ENCODE peak calls at places on chromosome 13, in four cellular contexts. D is trophoblast cell, H is IMR-90, M is H1. I is an unnamed sample.
A peak's percentile ranks its signal among the peaks of the same experiment; 100 is the strongest.

GRCh38 chr13:46964789-46965527 is 68.1 kb upstream of the HTR2A start:
- DNase-seq in D (no peak), H (peak; percentile 72), M (no peak), I (no peak)

GRCh38 chr13:41050041-41050440 is 11.3 kb upstream of the WBP4 start:
- DNase-seq in D (no peak), H (no peak), M (no peak), I (no peak)

GRCh38 chr13:96968027-96968426 is 26.2 kb downstream of the OXGR1 start:
- DNase-seq in D (no peak), H (no peak), M (no peak), I (peak; percentile 17)

GRCh38 chr13:46743191-46743590 is 53.8 kb downstream of the ESD start:
- DNase-seq in D (no peak), H (peak; percentile 31), M (no peak), I (no peak)

GRCh38 chr13:41492432-41493267 is 35.3 kb downstream of the RGCC start:
- DNase-seq in D (no peak), H (no peak), M (no peak), I (no peak)

GRCh38 chr13:106311004-106311403 is 224.5 kb downstream of the EFNB2 start:
- DNase-seq in D (no peak), H (no peak), M (no peak), I (no peak)

GRCh38 chr13:107291875-107292274 is 723.9 kb upstream of the ARGLU1 start:
- DNase-seq in D (peak; percentile 26), H (no peak), M (no peak), I (no peak)

GRCh38 chr13:105340061-105340606 is 1195.3 kb downstream of the EFNB2 start:
- DNase-seq in D (no peak), H (no peak), M (no peak), I (no peak)

GRCh38 chr13:110334841-110335490 is 27.9 kb downstream of the COL4A2 start:
- DNase-seq in D (no peak), H (no peak), M (no peak), I (no peak)

GRCh38 chr13:74751739-74752138 is 617.5 kb upstream of the KLF12 start:
- DNase-seq in D (no peak), H (no peak), M (no peak), I (no peak)

GRCh38 chr13:85241045-85241444 is 558.2 kb downstream of the SLITRK6 start:
- DNase-seq in D (no peak), H (peak; percentile 44), M (no peak), I (no peak)

GRCh38 chr13:20001351-20001750 is 42.8 kb downstream of the ZMYM2 start:
- DNase-seq in D (no peak), H (peak; percentile 21), M (no peak), I (no peak)

GRCh38 chr13:100495455-100495854 is 93.1 kb downstream of the GGACT start:
- DNase-seq in D (no peak), H (no peak), M (no peak), I (no peak)

GRCh38 chr13:106680796-106681482 is 113.0 kb upstream of the ARGLU1 start:
- DNase-seq in D (no peak), H (no peak), M (no peak), I (peak; percentile 89)

GRCh38 chr13:40252241-40252640 is 414.2 kb downstream of the FOXO1 start:
- DNase-seq in D (no peak), H (no peak), M (no peak), I (no peak)

GRCh38 chr13:76992548-76993001 is 694 bp downstream of the CLN5 start:
- DNase-seq in D (peak; percentile 83), H (peak; percentile 23), M (no peak), I (peak; percentile 46)

GRCh38 chr13:40096357-40096911 is 441.0 kb downstream of the COG6 start:
- DNase-seq in D (no peak), H (no peak), M (no peak), I (no peak)

GRCh38 chr13:20499986-20500385 is 25.7 kb downstream of the CRYL1 start:
- DNase-seq in D (no peak), H (peak; percentile 7), M (no peak), I (no peak)

GRCh38 chr13:78192721-78193120 is 274.1 kb upstream of the EDNRB start:
- DNase-seq in D (peak; percentile 12), H (peak; percentile 79), M (no peak), I (no peak)

GRCh38 chr13:113741101-113741731 is 17.8 kb upstream of the TMEM255B start:
- DNase-seq in D (no peak), H (no peak), M (no peak), I (no peak)

GRCh38 chr13:40109324-40109958 is 454.0 kb downstream of the COG6 start:
- DNase-seq in D (peak; percentile 63), H (peak; percentile 73), M (no peak), I (no peak)

GRCh38 chr13:48184260-48184659 is 48.7 kb upstream of the ITM2B start:
- DNase-seq in D (no peak), H (no peak), M (no peak), I (no peak)

GRCh38 chr13:41639955-41640780 is 182.8 kb downstream of the RGCC start:
- DNase-seq in D (no peak), H (no peak), M (no peak), I (no peak)

GRCh38 chr13:33263484-33263883 is 22.1 kb downstream of the STARD13 start:
- DNase-seq in D (peak; percentile 35), H (no peak), M (no peak), I (no peak)
- H4K8ac ChIP-seq in D (no peak overlapping the region), H (no peak overlapping the region), M (no peak overlapping the region), I (no peak overlapping the region)

DNA sequence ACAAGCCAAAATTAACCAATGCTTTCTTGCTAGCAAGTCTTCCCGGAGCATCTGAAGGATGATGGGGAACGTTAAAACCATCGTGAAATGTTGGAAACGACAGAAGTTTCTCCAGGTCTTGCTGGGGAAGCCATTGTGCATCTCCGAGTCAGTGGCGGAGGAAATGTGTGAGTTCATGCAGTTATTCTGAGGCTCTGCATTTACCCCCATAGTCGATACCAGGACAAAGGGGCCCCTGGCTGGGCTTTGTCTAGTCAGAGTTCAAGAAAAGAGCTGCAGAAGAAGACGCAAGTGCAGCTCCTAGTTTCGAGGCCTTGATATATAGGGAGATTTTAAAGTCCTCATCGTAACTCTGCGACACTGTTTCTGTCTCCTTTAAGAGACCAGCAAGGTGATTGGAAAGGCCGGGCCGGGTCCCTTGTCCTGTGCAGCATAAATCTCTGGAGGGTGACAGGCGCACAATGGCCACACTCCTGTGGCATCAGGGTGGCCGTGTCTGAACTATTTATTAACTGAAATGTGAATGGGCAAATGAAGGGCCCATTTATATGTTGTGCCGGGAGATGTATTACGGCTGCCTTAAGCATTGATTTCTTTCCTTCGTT is 172.0 kb downstream of the TEX29 start:
- DNase-seq in D (no peak), H (no peak), M (no peak), I (no peak)
- H3K27ac ChIP-seq in D (no peak overlapping the region), H (no peak overlapping the region), M (no peak overlapping the region), I (no peak overlapping the region)

GRCh38 chr13:31947506-31947905 is 84.1 kb upstream of the FRY start:
- DNase-seq in D (no peak), H (no peak), M (no peak), I (no peak)

GRCh38 chr13:31947105-31947504 is 84.5 kb upstream of the FRY start:
- DNase-seq in D (no peak), H (no peak), M (no peak), I (peak; percentile 39)

GRCh38 chr13:31945202-31945978 is 86.2 kb upstream of the FRY start:
- DNase-seq in D (peak; percentile 11), H (peak; percentile 81), M (no peak), I (peak; percentile 55)

GRCh38 chr13:31944262-31945160 is 87.1 kb upstream of the FRY start:
- DNase-seq in D (no peak), H (no peak), M (no peak), I (no peak)

DNA sequence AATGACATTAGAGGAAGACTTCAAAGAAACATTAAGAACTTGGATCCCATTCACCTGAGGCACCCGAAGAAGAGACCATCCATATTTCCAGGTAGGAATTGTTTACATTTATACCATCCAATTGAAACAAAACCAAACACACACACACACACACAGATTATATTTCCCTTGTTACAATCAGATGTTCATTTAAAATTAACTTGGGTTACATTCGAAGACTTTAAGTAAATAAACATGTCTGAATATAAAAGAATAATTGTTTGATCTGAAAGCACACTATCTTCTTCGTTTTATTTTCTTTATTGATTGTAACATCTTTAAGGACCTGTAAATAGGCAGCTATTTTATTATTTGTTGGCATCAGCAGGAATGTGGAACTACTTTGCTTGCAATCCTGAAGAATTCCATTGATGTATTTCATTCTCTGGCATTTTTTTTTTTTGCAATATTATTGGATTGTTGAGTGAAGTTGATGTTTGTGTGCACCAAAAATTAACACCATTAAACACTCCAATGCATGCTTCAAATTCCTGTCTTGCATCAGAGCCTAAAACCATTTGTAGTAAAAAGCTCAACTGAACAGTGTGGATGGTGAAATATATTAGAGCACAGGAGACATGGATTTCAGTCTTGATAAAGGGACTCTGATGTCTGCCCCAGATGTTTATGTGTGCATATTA is 85.3 kb upstream of the FRY start:
- DNase-seq in D (peak; percentile 8), H (peak; percentile 29), M (no peak), I (no peak)
- H3K4me3 ChIP-seq in D (no peak overlapping the region), H (peak overlapping the region; percentile 7), M (no peak overlapping the region), I (no peak overlapping the region)

DNA sequence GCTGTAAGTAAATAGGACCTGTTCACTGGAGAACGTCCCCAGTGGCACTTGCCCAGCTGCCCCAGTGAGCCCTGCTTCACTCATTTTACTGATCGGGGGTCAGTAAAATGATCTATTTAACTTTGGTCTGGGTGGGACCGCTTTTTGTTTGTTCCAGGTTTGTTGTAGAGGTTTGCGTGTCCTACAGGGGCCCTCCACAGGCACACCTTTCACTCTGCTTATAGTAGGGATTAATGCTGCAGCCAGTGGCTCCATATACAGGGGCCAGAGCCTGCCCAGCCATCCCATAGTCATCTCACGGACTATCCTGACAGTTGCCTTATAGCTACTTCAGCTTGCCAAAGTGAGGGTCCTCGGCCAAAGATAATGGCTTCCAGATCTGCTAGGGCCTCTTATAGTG is 104.1 kb downstream of the DNAJC3 start:
- DNase-seq in D (no peak), H (no peak), M (no peak), I (no peak)
- H4K8ac ChIP-seq in D (no peak overlapping the region), H (no peak overlapping the region), M (no peak overlapping the region), I (no peak overlapping the region)